ENCODE peak calls at places on chromosomes 6 and 20, in eight cellular contexts. P is COR-L47; J is mucosa of descending colon; X is EL; B is KBM-7; R is pulmonary artery endothelial cell; Z is stimulated activated effector memory CD8-positive, alpha-beta T cell treated with anti-CD3 and anti-CD28 coated beads, Interleukin-12 subunit alpha, Interleukin-12 subunit beta, amount 100 ng/mL, for 72 hours; H is lower lobe of right lung. Q is an unnamed sample.

GRCh38 chr6:143400258-143401059 is 50.0 kb downstream of the ADAT2 start:
- DNase-seq in R (no peak), H (no peak), J (no peak), Z (no peak), X (no peak), B (peak), P (no peak), Q (no peak)

GRCh38 chr20:24448170-24448569 is 21.3 kb upstream of the SYNDIG1 start:
- DNase-seq in R (no peak), H (no peak), J (no peak), X (no peak), P (no peak), B (no peak), Z (no peak), Q (no peak)

GRCh38 chr6:53566755-53567154 is 21.9 kb upstream of the GCLC start:
- DNase-seq in H (no peak), P (no peak), R (no peak), X (no peak), B (no peak), Z (no peak), J (no peak), Q (no peak)

GRCh38 chr6:52969297-52969696 is 25.8 kb downstream of the GSTA4 start:
- DNase-seq in X (no peak), B (no peak), H (no peak), Z (no peak), P (no peak), R (no peak), J (no peak), Q (no peak)

GRCh38 chr6:30508890-30509736 is 19.8 kb downstream of the HLA-E start:
- DNase-seq in J (no peak), Z (no peak), R (no peak), P (no peak), B (peak), H (no peak), X (peak), Q (peak)

GRCh38 chr6:121951918-121952379 is 447.5 kb upstream of the HSF2 start:
- DNase-seq in R (peak), P (no peak), H (no peak), J (no peak), X (peak), B (no peak), Z (no peak), Q (peak)

GRCh38 chr20:63032861-63033634 is 26.3 kb upstream of the BHLHE23 start:
- DNase-seq in J (peak), P (no peak), X (no peak), B (no peak), H (peak), Z (no peak), R (no peak), Q (no peak)

GRCh38 chr6:138334000-138334399 is 43.7 kb upstream of the SMIM28 start:
- DNase-seq in X (no peak), H (no peak), P (no peak), Z (no peak), R (no peak), J (no peak), B (no peak), Q (no peak)

GRCh38 chr20:53866787-53867740 is 203.3 kb downstream of the BCAS1 start:
- DNase-seq in X (no peak), J (no peak), B (no peak), H (no peak), R (no peak), P (no peak), Z (no peak), Q (peak)

GRCh38 chr6:110828396-110828795 is 13.1 kb upstream of the CDK19 start:
- DNase-seq in X (peak), H (no peak), Z (no peak), J (no peak), B (no peak), R (no peak), P (no peak), Q (peak)

GRCh38 chr6:150322452-150322851 is 46.4 kb upstream of the IYD start:
- DNase-seq in Z (no peak), P (no peak), R (no peak), X (no peak), B (no peak), H (no peak), J (no peak), Q (no peak)

GRCh38 chr6:32637883-32638282 is 677 bp downstream of the HLA-DQA1 start:
- DNase-seq in H (no peak), B (no peak), J (no peak), Z (no peak), X (no peak), R (no peak), P (no peak), Q (no peak)

GRCh38 chr6:163721435-163721834 is 306.9 kb downstream of the QKI start:
- DNase-seq in X (no peak), P (no peak), R (no peak), B (no peak), H (no peak), Z (no peak), J (no peak), Q (no peak)

GRCh38 chr6:50925981-50926380 is 107.3 kb downstream of the TFAP2B start:
- DNase-seq in H (no peak), X (no peak), R (no peak), B (no peak), Z (no peak), P (no peak), J (no peak), Q (no peak)

GRCh38 chr20:60565093-60565492 is 606.9 kb downstream of the CDH26 start:
- DNase-seq in H (no peak), J (no peak), Z (no peak), X (no peak), P (peak), R (no peak), B (no peak), Q (no peak)

GRCh38 chr6:3808189-3808588 is 41.0 kb upstream of the FAM50B start:
- DNase-seq in X (peak), P (no peak), Z (no peak), R (no peak), B (no peak), J (no peak), H (no peak), Q (no peak)

GRCh38 chr20:39103732-39104131 is 141.6 kb downstream of the DHX35 start:
- DNase-seq in Z (no peak), R (no peak), X (peak), J (no peak), P (no peak), H (no peak), B (no peak), Q (no peak)

GRCh38 chr6:31246051-31246495 is 25.8 kb downstream of the HLA-C start:
- DNase-seq in H (no peak), Z (no peak), R (peak), J (no peak), X (peak), B (no peak), P (no peak), Q (peak)

GRCh38 chr6:40349092-40349491 is 238.1 kb downstream of the LRFN2 start:
- DNase-seq in J (no peak), R (no peak), X (peak), B (no peak), Z (peak), P (no peak), H (no peak), Q (no peak)

GRCh38 chr20:5056801-5057599 is 55.7 kb upstream of the SLC23A2 start:
- DNase-seq in J (peak), R (no peak), B (peak), Z (peak), X (peak), H (peak), P (no peak), Q (peak)

GRCh38 chr20:57803718-57804005 is 93.8 kb upstream of the PMEPA1 start:
- DNase-seq in H (no peak), J (no peak), R (no peak), P (no peak), Z (no peak), B (no peak), X (no peak), Q (no peak)

GRCh38 chr6:42404494-42404893 is 47.2 kb downstream of the TRERF1 start:
- DNase-seq in Z (no peak), J (peak), P (no peak), R (no peak), B (no peak), X (peak), H (no peak), Q (peak)

GRCh38 chr6:72748759-72749158 is 126.9 kb downstream of the KCNQ5 start:
- DNase-seq in R (no peak), X (peak), Z (no peak), J (no peak), H (no peak), B (peak), P (no peak), Q (peak)

GRCh38 chr6:79413562-79414002 is 123.6 kb downstream of the LCA5 start:
- DNase-seq in J (no peak), Z (no peak), R (no peak), H (no peak), X (peak), P (no peak), B (no peak), Q (peak)

GRCh38 chr6:22940571-22941290 is 371.4 kb downstream of the HDGFL1 start:
- DNase-seq in Z (no peak), J (no peak), H (no peak), X (peak), P (no peak), R (no peak), B (no peak), Q (peak)

GRCh38 chr6:140052757-140053729 is 678.6 kb upstream of the CITED2 start:
- DNase-seq in X (peak), Z (no peak), B (peak), J (no peak), R (no peak), H (no peak), P (no peak), Q (peak)

GRCh38 chr6:14706378-14706929 is 539.4 kb upstream of the JARID2 start:
- DNase-seq in B (no peak), J (no peak), H (peak), X (peak), P (no peak), R (no peak), Z (peak), Q (peak)

GRCh38 chr6:138957484-138957883 is 30.6 kb downstream of the REPS1 start:
- DNase-seq in R (no peak), X (no peak), B (peak), P (no peak), Z (no peak), J (no peak), H (no peak), Q (peak)

GRCh38 chr20:49948809-49949507 is 12.8 kb downstream of the RNF114 start:
- DNase-seq in X (peak), H (no peak), B (no peak), R (no peak), J (no peak), P (no peak), Z (no peak), Q (peak)

GRCh38 chr6:118284736-118285360 is 263.2 kb upstream of the PLN start:
- DNase-seq in J (no peak), H (no peak), Z (no peak), R (no peak), B (no peak), X (peak), P (no peak), Q (peak)

GRCh38 chr6:138004423-138005287 is 102.6 kb downstream of the PERP start:
- DNase-seq in R (no peak), X (peak), H (no peak), P (peak), Z (no peak), B (peak), J (no peak), Q (peak)

GRCh38 chr6:24493945-24494725 is 634 bp upstream of the ALDH5A1 start:
- DNase-seq in Z (no peak), R (no peak), B (no peak), H (no peak), J (no peak), X (no peak), P (no peak), Q (no peak)

GRCh38 chr20:14634666-14635065 is 297.3 kb upstream of the FLRT3 start:
- DNase-seq in B (no peak), J (no peak), X (peak), R (no peak), P (no peak), Z (no peak), H (no peak), Q (no peak)

GRCh38 chr6:87945966-87946365 is 101.7 kb upstream of the SPACA1 start:
- DNase-seq in X (no peak), H (no peak), R (no peak), B (no peak), J (no peak), Z (peak), P (no peak), Q (no peak)

GRCh38 chr6:149974825-149975224 is 11.1 kb downstream of the ULBP1 start:
- DNase-seq in H (no peak), J (no peak), X (no peak), P (no peak), B (peak), R (no peak), Z (no peak), Q (no peak)

GRCh38 chr6:127486934-127487333 is 27.7 kb upstream of the KIAA0408 start:
- DNase-seq in X (no peak), J (no peak), P (no peak), Z (no peak), B (no peak), H (no peak), R (no peak), Q (no peak)

GRCh38 chr20:41181567-41181966 is 44.2 kb downstream of the PLCG1 start:
- DNase-seq in Z (peak), H (peak), R (no peak), J (no peak), B (no peak), P (no peak), X (no peak), Q (no peak)

Q was measured in LHCN-M2.